ENCODE peak calls at places on chromosome 1, in four cellular contexts. Y, M, P and O are unnamed samples.

GRCh38 chr1:183995322-183996035 is 42.0 kb downstream of the COLGALT2 start:
- DNase-seq in M (no peak), P (no peak), Y (no peak), O (no peak)

GRCh38 chr1:190711069-190711468 is 233.4 kb upstream of the BRINP3 start:
- DNase-seq in Y (no peak), M (no peak), P (no peak), O (no peak)

GRCh38 chr1:240906477-240906876 is 294.5 kb upstream of the GREM2 start:
- DNase-seq in P (no peak), Y (peak; percentile 21), M (no peak), O (no peak)

GRCh38 chr1:18539171-18539570 is 58.4 kb downstream of the KLHDC7A start:
- DNase-seq in Y (peak; percentile 26), P (no peak), M (no peak), O (no peak)

GRCh38 chr1:58931024-58931423 is 147.2 kb upstream of the JUN start:
- DNase-seq in M (no peak), Y (no peak), P (no peak), O (no peak)

GRCh38 chr1:202811296-202812175 is 782 bp downstream of the PCAT6 start:
- DNase-seq in M (no peak), P (peak; percentile 37), Y (peak; percentile 28), O (peak; percentile 25)

GRCh38 chr1:216883518-216883917 is 160.3 kb upstream of the ESRRG start:
- DNase-seq in P (no peak), Y (no peak), M (no peak), O (no peak)

GRCh38 chr1:90838720-90839119 is 121.6 kb upstream of the BARHL2 start:
- DNase-seq in Y (no peak), P (no peak), M (no peak), O (no peak)

GRCh38 chr1:164470996-164471395 is 88.0 kb upstream of the PBX1 start:
- DNase-seq in M (no peak), P (no peak), Y (no peak), O (no peak)

GRCh38 chr1:106620521-106620954 is 435.9 kb upstream of the PRMT6 start:
- DNase-seq in P (no peak), M (no peak), Y (peak; percentile 9), O (no peak)

GRCh38 chr1:111729271-111729921 is 9.8 kb downstream of the INKA2 start:
- DNase-seq in M (no peak), P (no peak), Y (no peak), O (no peak)

GRCh38 chr1:53731201-53731600 is 7.8 kb downstream of the GLIS1 start:
- DNase-seq in M (no peak), Y (no peak), P (no peak), O (no peak)
- H3K27ac ChIP-seq in M (no peak overlapping the region), Y (no peak overlapping the region), P (no peak overlapping the region), O (no peak overlapping the region)

DNA sequence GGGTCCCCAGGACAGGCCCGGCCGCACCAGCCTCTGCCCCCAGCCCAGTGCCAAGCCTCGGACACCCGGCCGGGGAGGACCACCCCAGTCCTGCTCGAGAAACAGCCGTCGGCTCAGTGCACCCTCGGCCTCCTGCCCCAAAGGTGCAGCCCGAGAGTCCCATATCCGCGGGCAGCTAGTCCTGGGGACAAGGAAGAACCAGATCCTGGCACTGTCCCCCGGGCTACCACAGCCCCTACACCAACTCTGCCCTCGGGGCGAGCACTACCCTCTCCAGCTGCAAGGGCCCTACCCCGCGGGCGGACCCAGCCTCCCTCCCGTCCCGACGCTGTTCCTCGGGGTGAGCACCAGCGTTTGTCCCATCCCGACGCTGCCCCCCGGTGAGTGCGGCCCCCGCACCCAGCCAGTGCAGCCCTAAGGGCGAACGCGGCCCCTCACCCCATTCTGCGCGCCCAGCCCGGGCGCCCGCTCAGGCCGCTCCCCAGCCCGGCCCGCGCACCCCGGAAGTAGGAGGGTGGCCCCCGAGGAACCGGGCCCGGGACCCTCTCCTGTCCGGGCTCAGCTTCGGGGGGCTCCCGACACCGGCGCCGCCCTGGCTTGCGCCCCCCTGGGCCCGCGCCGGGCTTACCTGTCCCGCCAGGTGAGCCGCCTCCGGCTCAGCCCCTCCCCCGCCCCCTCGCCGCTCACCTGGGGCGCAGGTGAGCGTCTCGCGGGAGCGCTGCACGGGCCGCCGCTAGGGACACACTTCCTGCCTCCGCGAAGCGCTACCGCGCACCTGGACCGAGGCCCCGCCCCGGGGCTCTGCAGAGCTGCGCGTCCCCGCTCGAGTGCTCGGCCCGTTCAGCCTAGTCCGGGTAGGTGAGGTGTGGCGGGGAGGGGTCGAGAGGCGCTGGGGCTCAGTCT is at the start of gene KDF1:
- DNase-seq in Y (peak; percentile 92), P (no peak), M (no peak), O (peak; percentile 60)
- H3K27ac ChIP-seq in Y (peak within 1 kb of the TSS; percentile 82), P (no peak within 1 kb of the TSS), M (no peak within 1 kb of the TSS), O (no peak within 1 kb of the TSS)

GRCh38 chr1:223707270-223708000 is 4.9 kb upstream of the CAPN2 start:
- DNase-seq in M (no peak), P (peak; percentile 28), Y (peak; percentile 83), O (no peak)

GRCh38 chr1:223709598-223709997 is 2.7 kb upstream of the CAPN2 start:
- DNase-seq in M (no peak), Y (no peak), P (no peak), O (no peak)

GRCh38 chr1:223710179-223711133 is 1.9 kb upstream of the CAPN2 start:
- DNase-seq in M (no peak), P (no peak), Y (no peak), O (no peak)

GRCh38 chr1:223708001-223708359 is 4.4 kb upstream of the CAPN2 start:
- DNase-seq in Y (peak; percentile 27), P (no peak), M (no peak), O (no peak)

DNA sequence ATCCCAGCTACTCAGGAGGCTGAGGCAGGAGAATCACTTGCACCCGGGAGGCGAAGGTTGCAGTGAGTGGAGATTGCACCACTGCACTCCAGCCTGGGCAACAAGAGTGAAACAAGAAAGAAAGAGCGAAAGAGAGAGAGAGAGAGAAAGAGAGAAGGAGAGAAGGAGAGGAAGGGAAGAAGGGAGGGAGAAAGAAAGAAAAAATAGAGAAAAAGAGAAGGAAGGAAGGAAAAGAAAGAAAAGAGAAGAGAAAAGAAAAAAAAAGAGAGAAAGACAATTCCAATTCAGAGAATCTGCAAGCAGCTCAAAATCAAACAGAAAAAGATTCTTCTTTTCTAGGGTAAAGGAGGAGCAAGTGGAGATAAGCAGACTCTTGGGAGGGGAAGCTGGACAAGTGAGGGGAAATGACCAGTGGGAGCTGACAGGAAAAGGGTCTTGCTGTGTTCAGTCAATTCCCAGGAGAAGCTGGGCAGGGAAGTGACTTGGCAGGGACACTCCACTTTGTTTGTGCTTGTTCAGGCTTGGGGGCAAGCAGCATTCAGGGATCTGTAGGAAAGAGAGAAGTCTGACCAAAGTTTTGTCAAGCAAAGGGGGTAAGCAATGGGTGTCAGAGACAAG is 3.6 kb upstream of the CAPN2 start:
- DNase-seq in Y (no peak), M (no peak), P (no peak), O (no peak)
- H3K27ac ChIP-seq in Y (no peak overlapping the region), M (no peak overlapping the region), P (no peak overlapping the region), O (no peak overlapping the region)

DNA sequence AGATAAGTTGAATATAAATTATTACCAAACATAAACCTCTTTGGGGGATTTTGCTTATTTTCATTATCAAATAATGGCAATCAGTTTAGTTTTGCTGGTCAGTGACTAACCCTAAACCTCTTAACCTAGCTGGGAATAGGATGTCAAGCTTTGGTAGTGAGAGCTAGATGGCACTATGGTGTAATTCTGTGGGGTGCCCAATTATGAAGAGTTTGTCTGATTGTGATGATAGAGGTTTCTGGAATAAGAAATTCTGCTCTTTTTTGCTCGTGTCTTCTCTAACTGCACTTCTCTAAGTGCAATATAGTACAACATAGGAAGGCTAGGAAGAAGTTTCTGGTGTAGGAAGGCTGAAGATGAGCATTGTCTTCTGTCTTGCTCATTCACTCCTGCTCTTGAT is 59.8 kb downstream of the XCL1 start:
- DNase-seq in Y (no peak), M (no peak), P (no peak), O (no peak)
- H3K27ac ChIP-seq in Y (peak overlapping the region; percentile 13), M (no peak overlapping the region), P (no peak overlapping the region), O (no peak overlapping the region)